ENCODE peak calls at places on chromosomes 1 and 21, in four cellular contexts. W, E, I and A are unnamed samples.
A peak's percentile ranks its signal among the peaks of the same experiment; 100 is the strongest.

GRCh38 chr1:236021424-236022135 is 43.3 kb downstream of the NID1 start:
- DNase-seq in E (no peak), I (no peak), W (peak; percentile 63), A (no peak)

GRCh38 chr1:154431586-154432373 is 26.6 kb downstream of the IL6R start:
- DNase-seq in I (peak; percentile 98), W (peak; percentile 95), E (no peak), A (peak; percentile 74)

GRCh38 chr21:17441370-17441769 is 71.5 kb upstream of the CXADR start:
- DNase-seq in W (peak; percentile 67), E (peak; percentile 77), I (no peak), A (peak; percentile 59)

GRCh38 chr1:3186526-3186921 is 117.5 kb downstream of the PRDM16 start:
- DNase-seq in E (no peak), W (peak; percentile 25), I (no peak), A (peak; percentile 56)

GRCh38 chr1:165851034-165851658 is 23.7 kb downstream of the UCK2 start:
- DNase-seq in E (no peak), I (peak; percentile 44), W (no peak), A (peak; percentile 21)

GRCh38 chr1:6359568-6360496 is 33.7 kb downstream of the ACOT7 start:
- DNase-seq in I (no peak), E (peak; percentile 74), W (peak; percentile 87), A (peak; percentile 64)

GRCh38 chr1:175003521-175003920 is 3.8 kb downstream of the CACYBP start:
- DNase-seq in W (no peak), I (no peak), E (no peak), A (no peak)

GRCh38 chr1:216184281-216184680 is 239.0 kb downstream of the USH2A start:
- DNase-seq in E (no peak), I (no peak), W (no peak), A (peak; percentile 24)

GRCh38 chr1:97252076-97252475 is 530.5 kb downstream of the PTBP2 start:
- DNase-seq in E (no peak), W (peak; percentile 92), I (no peak), A (no peak)

GRCh38 chr1:39896909-39897685 is 4.6 kb downstream of the MYCL start:
- DNase-seq in W (peak; percentile 52), I (no peak), E (no peak), A (peak; percentile 99)

DNA sequence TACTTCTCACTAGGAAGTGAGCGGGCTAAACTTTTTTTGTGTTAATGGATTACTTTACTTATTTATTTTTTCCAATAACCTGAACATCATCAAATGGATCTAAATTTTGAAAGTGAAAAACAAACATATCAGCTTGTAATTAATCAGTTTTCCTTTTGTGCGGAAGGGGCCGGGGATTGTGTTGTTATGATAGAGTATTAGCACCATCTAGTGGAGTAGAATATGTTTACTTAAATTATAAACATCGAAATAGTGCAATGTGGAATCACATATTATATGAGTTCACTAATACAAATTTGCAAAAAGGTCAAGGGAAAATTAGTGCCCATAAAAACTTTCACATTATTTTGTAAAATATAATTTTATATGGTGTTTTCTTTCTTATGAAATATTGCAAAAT is 9.1 kb downstream of the CFH start:
- DNase-seq in E (no peak), W (peak; percentile 63), I (no peak), A (peak; percentile 40)
- H3K4me3 ChIP-seq in E (no peak overlapping the region), W (no peak overlapping the region), I (no peak overlapping the region), A (no peak overlapping the region)

DNA sequence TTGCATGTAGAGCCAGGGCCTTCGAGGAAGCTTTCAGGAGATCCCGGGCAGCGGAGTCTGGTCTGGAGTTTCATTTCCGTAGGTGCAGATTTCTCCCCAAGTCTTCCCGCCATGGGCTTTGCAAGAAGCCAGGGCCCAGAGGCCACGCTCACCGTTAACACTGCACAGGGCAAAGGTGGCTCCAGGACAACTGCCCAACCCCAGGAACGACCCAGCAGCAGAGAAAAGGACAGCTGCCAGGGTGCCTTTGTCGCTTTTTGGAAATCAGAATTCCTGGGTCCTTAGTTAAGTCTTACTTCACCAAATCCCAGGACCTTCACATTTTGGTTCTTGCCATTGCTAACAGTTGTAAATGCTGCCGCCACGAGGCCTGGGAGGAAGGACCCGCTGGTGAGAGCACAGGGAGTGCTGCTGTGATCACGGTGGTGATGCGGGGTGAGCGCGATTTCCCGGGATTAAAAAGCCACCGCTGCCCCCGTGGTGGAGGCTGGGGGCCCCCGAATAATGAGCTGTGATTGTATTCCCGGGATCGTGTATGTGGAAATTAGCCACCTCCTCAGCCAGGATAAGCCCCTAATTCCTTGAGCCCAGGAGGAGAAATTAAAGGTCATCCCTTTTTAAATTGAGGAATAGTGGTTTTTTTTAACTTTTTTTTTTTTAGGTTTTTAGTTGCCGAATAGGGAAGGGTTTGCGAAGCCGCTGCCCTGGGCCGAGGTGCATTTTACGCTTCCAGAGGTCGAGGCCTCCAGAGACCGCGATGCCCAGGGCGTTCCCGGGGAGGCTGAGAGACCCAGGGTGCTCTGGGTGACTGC is 8.2 kb downstream of the SIM2 start:
- DNase-seq in E (no peak), W (peak; percentile 30), I (no peak), A (no peak)
- H3K27ac ChIP-seq in E (no peak overlapping the region), W (no peak overlapping the region), I (no peak overlapping the region), A (no peak overlapping the region)

DNA sequence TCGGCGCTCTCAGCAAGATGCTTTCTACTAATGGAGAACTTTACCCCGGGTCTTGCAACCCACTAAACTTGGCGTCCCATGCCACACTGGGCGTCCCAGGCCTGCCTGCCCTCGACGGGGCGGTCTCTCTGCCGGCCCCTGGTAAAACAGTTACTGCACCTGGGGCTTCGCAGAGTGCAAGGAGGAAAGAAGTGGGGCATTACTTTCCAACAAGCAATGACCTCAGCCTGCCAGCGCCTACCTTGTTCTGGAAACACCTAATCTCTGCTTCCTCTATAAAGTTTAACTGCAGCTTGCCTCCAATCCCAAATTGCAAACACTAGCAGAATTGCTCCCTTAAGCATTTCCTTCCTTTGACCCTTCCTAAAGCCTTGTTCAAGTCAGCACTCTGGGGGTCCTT is 27.7 kb upstream of the NFIA start:
- DNase-seq in I (no peak), E (no peak), W (no peak), A (no peak)
- H3K4me3 ChIP-seq in I (no peak overlapping the region), E (no peak overlapping the region), W (no peak overlapping the region), A (no peak overlapping the region)

DNA sequence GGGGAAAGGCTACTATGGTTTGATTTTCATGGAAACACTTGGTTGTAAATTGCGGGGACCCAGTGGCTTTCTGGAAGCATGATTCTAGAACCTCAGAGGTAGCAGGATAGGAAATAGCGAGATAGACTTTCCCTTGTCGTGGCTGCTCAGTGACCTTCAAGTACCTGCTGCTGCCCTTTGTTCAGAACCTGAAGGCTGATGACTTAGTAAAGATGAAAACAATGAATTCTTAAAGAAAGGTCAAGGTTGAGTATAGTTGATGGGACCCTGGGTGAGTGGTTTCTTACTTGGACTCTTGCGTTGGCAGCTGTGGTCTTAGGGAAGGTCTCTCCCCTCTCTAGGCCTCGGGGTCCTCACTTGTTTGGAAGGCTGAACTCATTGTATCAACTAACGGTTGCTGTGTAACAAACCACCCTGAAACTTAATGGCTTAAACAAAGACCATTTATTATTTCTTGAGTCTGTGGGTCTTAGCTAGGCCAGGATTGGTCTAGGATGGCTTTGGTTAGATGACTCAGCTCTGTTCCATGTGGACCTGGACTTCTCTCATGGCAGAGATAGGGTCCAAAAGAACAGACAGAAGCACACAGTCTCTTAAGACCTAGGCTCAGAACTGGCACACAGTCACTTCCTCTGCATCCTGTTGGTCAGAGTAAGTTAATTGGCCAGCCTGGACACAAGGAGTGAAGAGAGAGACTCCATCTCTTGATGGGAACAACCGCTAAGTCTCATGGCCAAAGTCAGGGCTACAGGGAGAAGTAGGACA is 89.2 kb upstream of the SELENON start:
- DNase-seq in E (no peak), W (no peak), I (no peak), A (no peak)
- H3K27ac ChIP-seq in E (no peak overlapping the region), W (peak overlapping the region; percentile 13), I (no peak overlapping the region), A (no peak overlapping the region)

GRCh38 chr1:117754061-117754969 is 148.5 kb downstream of the TENT5C start:
- DNase-seq in E (peak; percentile 51), I (no peak), W (peak; percentile 78), A (peak; percentile 60)
- H3K4me3 ChIP-seq in E (no peak overlapping the region), I (no peak overlapping the region), W (no peak overlapping the region), A (no peak overlapping the region)

GRCh38 chr1:23101101-23101827 is 67.4 kb downstream of the LUZP1 start:
- DNase-seq in I (no peak), W (no peak), E (no peak), A (no peak)

GRCh38 chr1:23103001-23103879 is 65.4 kb downstream of the LUZP1 start:
- DNase-seq in E (no peak), W (peak; percentile 55), I (no peak), A (no peak)

GRCh38 chr1:23100074-23100748 is 68.4 kb downstream of the LUZP1 start:
- DNase-seq in I (no peak), E (no peak), W (peak; percentile 93), A (peak; percentile 87)

GRCh38 chr1:23099171-23099536 is 69.5 kb downstream of the LUZP1 start:
- DNase-seq in W (no peak), I (no peak), E (no peak), A (no peak)

GRCh38 chr1:23101891-23102688 is 66.6 kb downstream of the LUZP1 start:
- DNase-seq in I (no peak), W (peak; percentile 22), E (no peak), A (peak; percentile 47)
- H3K27ac ChIP-seq in I (peak overlapping the region; percentile 89), W (no peak overlapping the region), E (no peak overlapping the region), A (peak overlapping the region; percentile 78)

DNA sequence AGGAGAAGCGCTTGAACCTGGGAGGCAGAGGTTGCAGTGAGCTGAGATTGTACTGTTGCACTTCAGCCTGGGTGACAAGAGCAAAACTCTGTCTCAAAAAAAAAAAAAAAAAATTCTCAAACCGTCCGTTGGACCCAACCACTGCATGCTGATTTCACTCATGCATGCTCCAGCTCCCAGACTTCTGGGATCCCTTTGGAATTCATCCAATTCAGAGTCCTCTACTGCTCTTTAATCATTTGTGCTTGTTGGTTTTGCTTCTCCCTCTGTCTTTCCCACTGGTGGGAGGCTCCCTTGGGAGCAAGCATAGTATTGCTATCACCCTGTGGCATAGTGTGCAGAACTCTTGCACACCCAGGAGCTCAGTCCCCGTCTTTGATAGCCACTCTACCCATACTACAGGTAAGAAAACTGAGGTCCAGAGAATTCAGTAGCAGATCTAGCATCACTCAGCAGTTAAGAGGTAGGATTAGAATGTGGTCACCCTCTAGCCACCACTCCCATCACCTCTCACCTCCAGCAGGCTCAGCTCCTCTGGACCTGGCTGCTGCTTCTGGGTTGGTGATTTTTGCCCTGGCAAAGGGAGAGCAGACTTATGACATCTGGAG is 3.1 kb upstream of the LMNA start:
- DNase-seq in E (no peak), I (no peak), W (peak; percentile 68), A (no peak)
- H3K4me3 ChIP-seq in E (no peak overlapping the region), I (no peak overlapping the region), W (no peak overlapping the region), A (no peak overlapping the region)